ENCODE peak calls at places on chromosome 11, in nine cellular contexts. One of them, this sample, is unnamed.

GRCh38 chr11:123653405-123653996 is 923 bp downstream of the SCN3B start:
- DNase-seq in bronchial epithelial cell: no peak
- DNase-seq in AG09309: no peak
- DNase-seq in stomach: no peak
- DNase-seq in PC-3: peak
- DNase-seq in Panc1: no peak
- DNase-seq in fibroblast of mammary gland: no peak
- DNase-seq in neural crest cell: peak
- DNase-seq in HFFc6: no peak
- DNase-seq in this sample: peak

GRCh38 chr11:2933376-2934056 is 4.3 kb upstream of the PHLDA2 start:
- DNase-seq in Panc1: peak
- DNase-seq in bronchial epithelial cell: peak
- DNase-seq in fibroblast of mammary gland: peak
- DNase-seq in PC-3: peak
- DNase-seq in stomach: peak
- DNase-seq in neural crest cell: no peak
- DNase-seq in HFFc6: peak
- DNase-seq in AG09309: peak
- DNase-seq in this sample: peak

GRCh38 chr11:122724520-122724919 is 69.0 kb downstream of the UBASH3B start:
- DNase-seq in stomach: no peak
- DNase-seq in bronchial epithelial cell: no peak
- DNase-seq in PC-3: no peak
- DNase-seq in HFFc6: peak
- DNase-seq in neural crest cell: no peak
- DNase-seq in AG09309: no peak
- DNase-seq in fibroblast of mammary gland: no peak
- DNase-seq in Panc1: no peak
- DNase-seq in this sample: no peak

GRCh38 chr11:13304655-13305340 is 27.2 kb downstream of the BMAL1 start:
- DNase-seq in neural crest cell: no peak
- DNase-seq in AG09309: no peak
- DNase-seq in Panc1: no peak
- DNase-seq in PC-3: no peak
- DNase-seq in bronchial epithelial cell: no peak
- DNase-seq in stomach: no peak
- DNase-seq in HFFc6: no peak
- DNase-seq in fibroblast of mammary gland: no peak
- DNase-seq in this sample: no peak

GRCh38 chr11:22340803-22341581 is 2.8 kb downstream of the SLC17A6 start:
- DNase-seq in AG09309: no peak
- DNase-seq in neural crest cell: no peak
- DNase-seq in PC-3: no peak
- DNase-seq in bronchial epithelial cell: no peak
- DNase-seq in HFFc6: no peak
- DNase-seq in fibroblast of mammary gland: no peak
- DNase-seq in Panc1: no peak
- DNase-seq in stomach: no peak
- DNase-seq in this sample: no peak

GRCh38 chr11:36312593-36312990 is 16.5 kb downstream of the PRR5L start:
- DNase-seq in AG09309: peak
- DNase-seq in HFFc6: peak
- DNase-seq in PC-3: peak
- DNase-seq in bronchial epithelial cell: peak
- DNase-seq in fibroblast of mammary gland: peak
- DNase-seq in stomach: no peak
- DNase-seq in Panc1: no peak
- DNase-seq in neural crest cell: no peak
- DNase-seq in this sample: peak

GRCh38 chr11:23143031-23143430 is 282.8 kb upstream of the CCDC179 start:
- DNase-seq in neural crest cell: no peak
- DNase-seq in bronchial epithelial cell: no peak
- DNase-seq in PC-3: no peak
- DNase-seq in HFFc6: no peak
- DNase-seq in fibroblast of mammary gland: no peak
- DNase-seq in stomach: no peak
- DNase-seq in AG09309: no peak
- DNase-seq in Panc1: no peak
- DNase-seq in this sample: peak

GRCh38 chr11:61730222-61730994 is 22.0 kb upstream of the MYRF start:
- DNase-seq in Panc1: no peak
- DNase-seq in AG09309: no peak
- DNase-seq in HFFc6: peak
- DNase-seq in bronchial epithelial cell: peak
- DNase-seq in neural crest cell: no peak
- DNase-seq in PC-3: peak
- DNase-seq in fibroblast of mammary gland: no peak
- DNase-seq in stomach: no peak
- DNase-seq in this sample: no peak

GRCh38 chr11:131354251-131354701 is 16.1 kb upstream of the NTM start:
- DNase-seq in bronchial epithelial cell: no peak
- DNase-seq in AG09309: no peak
- DNase-seq in Panc1: no peak
- DNase-seq in stomach: no peak
- DNase-seq in fibroblast of mammary gland: peak
- DNase-seq in HFFc6: no peak
- DNase-seq in neural crest cell: peak
- DNase-seq in PC-3: no peak
- DNase-seq in this sample: peak

GRCh38 chr11:107998761-107999160 is 9.9 kb upstream of the CUL5 start:
- DNase-seq in Panc1: no peak
- DNase-seq in neural crest cell: no peak
- DNase-seq in HFFc6: no peak
- DNase-seq in bronchial epithelial cell: peak
- DNase-seq in stomach: no peak
- DNase-seq in PC-3: no peak
- DNase-seq in AG09309: no peak
- DNase-seq in fibroblast of mammary gland: no peak
- DNase-seq in this sample: no peak

GRCh38 chr11:96168623-96169022 is 174.4 kb downstream of the MAML2 start:
- DNase-seq in Panc1: no peak
- DNase-seq in neural crest cell: no peak
- DNase-seq in fibroblast of mammary gland: peak
- DNase-seq in stomach: no peak
- DNase-seq in AG09309: peak
- DNase-seq in HFFc6: peak
- DNase-seq in PC-3: peak
- DNase-seq in bronchial epithelial cell: peak
- DNase-seq in this sample: peak

GRCh38 chr11:69881467-69882269 is 62.5 kb upstream of the FGF3 start:
- DNase-seq in bronchial epithelial cell: no peak
- DNase-seq in neural crest cell: peak
- DNase-seq in Panc1: no peak
- DNase-seq in fibroblast of mammary gland: no peak
- DNase-seq in AG09309: no peak
- DNase-seq in HFFc6: no peak
- DNase-seq in stomach: no peak
- DNase-seq in PC-3: no peak
- DNase-seq in this sample: no peak

GRCh38 chr11:112318661-112319060 is 58.0 kb upstream of the PLET1 start:
- DNase-seq in PC-3: no peak
- DNase-seq in Panc1: no peak
- DNase-seq in bronchial epithelial cell: no peak
- DNase-seq in HFFc6: no peak
- DNase-seq in stomach: no peak
- DNase-seq in AG09309: no peak
- DNase-seq in fibroblast of mammary gland: no peak
- DNase-seq in neural crest cell: no peak
- DNase-seq in this sample: no peak

GRCh38 chr11:72519220-72519881 is 85.0 kb upstream of the CLPB start:
- DNase-seq in PC-3: no peak
- DNase-seq in fibroblast of mammary gland: no peak
- DNase-seq in HFFc6: no peak
- DNase-seq in neural crest cell: no peak
- DNase-seq in AG09309: no peak
- DNase-seq in stomach: no peak
- DNase-seq in bronchial epithelial cell: no peak
- DNase-seq in Panc1: no peak
- DNase-seq in this sample: no peak

GRCh38 chr11:60700689-60701508 is 1.5 kb downstream of the MS4A8 start:
- DNase-seq in Panc1: no peak
- DNase-seq in fibroblast of mammary gland: peak
- DNase-seq in neural crest cell: peak
- DNase-seq in HFFc6: no peak
- DNase-seq in AG09309: no peak
- DNase-seq in PC-3: peak
- DNase-seq in stomach: peak
- DNase-seq in bronchial epithelial cell: peak
- DNase-seq in this sample: no peak

GRCh38 chr11:134471341-134472187 is 59.5 kb upstream of the B3GAT1 start:
- DNase-seq in neural crest cell: no peak
- DNase-seq in stomach: no peak
- DNase-seq in fibroblast of mammary gland: no peak
- DNase-seq in AG09309: no peak
- DNase-seq in HFFc6: no peak
- DNase-seq in bronchial epithelial cell: no peak
- DNase-seq in PC-3: no peak
- DNase-seq in Panc1: no peak
- DNase-seq in this sample: no peak

GRCh38 chr11:76248210-76248609 is 41.9 kb upstream of the WNT11 start:
- DNase-seq in PC-3: peak
- DNase-seq in Panc1: no peak
- DNase-seq in AG09309: no peak
- DNase-seq in stomach: no peak
- DNase-seq in HFFc6: no peak
- DNase-seq in bronchial epithelial cell: peak
- DNase-seq in neural crest cell: no peak
- DNase-seq in fibroblast of mammary gland: peak
- DNase-seq in this sample: no peak

GRCh38 chr11:104965735-104966134 is 2.6 kb downstream of the CASP4 start:
- DNase-seq in AG09309: no peak
- DNase-seq in PC-3: peak
- DNase-seq in HFFc6: no peak
- DNase-seq in fibroblast of mammary gland: no peak
- DNase-seq in bronchial epithelial cell: peak
- DNase-seq in Panc1: no peak
- DNase-seq in neural crest cell: no peak
- DNase-seq in stomach: no peak
- DNase-seq in this sample: no peak

GRCh38 chr11:123357990-123358827 is 71.9 kb upstream of the GRAMD1B start:
- DNase-seq in stomach: no peak
- DNase-seq in PC-3: peak
- DNase-seq in HFFc6: no peak
- DNase-seq in fibroblast of mammary gland: peak
- DNase-seq in AG09309: peak
- DNase-seq in Panc1: no peak
- DNase-seq in bronchial epithelial cell: peak
- DNase-seq in neural crest cell: peak
- DNase-seq in this sample: peak

GRCh38 chr11:116852261-116853125 is 15.1 kb upstream of the APOA1 start:
- DNase-seq in neural crest cell: no peak
- DNase-seq in HFFc6: peak
- DNase-seq in fibroblast of mammary gland: peak
- DNase-seq in Panc1: no peak
- DNase-seq in AG09309: peak
- DNase-seq in PC-3: peak
- DNase-seq in bronchial epithelial cell: peak
- DNase-seq in stomach: no peak
- DNase-seq in this sample: peak

GRCh38 chr11:33280402-33280801 is 23.2 kb downstream of the HIPK3 start:
- DNase-seq in fibroblast of mammary gland: no peak
- DNase-seq in PC-3: no peak
- DNase-seq in neural crest cell: no peak
- DNase-seq in stomach: no peak
- DNase-seq in Panc1: no peak
- DNase-seq in HFFc6: no peak
- DNase-seq in AG09309: no peak
- DNase-seq in bronchial epithelial cell: no peak
- DNase-seq in this sample: no peak
- TF ChIP-seq CTCF in fibroblast of mammary gland: no peak
- TF ChIP-seq CTCF in PC-3: no peak
- TF ChIP-seq CTCF in neural crest cell: no peak
- TF ChIP-seq CTCF in stomach: no peak
- TF ChIP-seq CTCF in Panc1: no peak
- TF ChIP-seq CTCF in HFFc6: no peak
- TF ChIP-seq CTCF in AG09309: no peak
- TF ChIP-seq CTCF in bronchial epithelial cell: no peak
- TF ChIP-seq CTCF in this sample: no peak

GRCh38 chr11:83088965-83089364 is 17.3 kb upstream of the RAB30 start:
- DNase-seq in fibroblast of mammary gland: no peak
- DNase-seq in HFFc6: no peak
- DNase-seq in bronchial epithelial cell: no peak
- DNase-seq in AG09309: no peak
- DNase-seq in Panc1: no peak
- DNase-seq in stomach: no peak
- DNase-seq in PC-3: no peak
- DNase-seq in neural crest cell: no peak
- DNase-seq in this sample: no peak

GRCh38 chr11:83092488-83093384 is 21.0 kb upstream of the RAB30 start:
- DNase-seq in AG09309: no peak
- DNase-seq in Panc1: no peak
- DNase-seq in bronchial epithelial cell: peak
- DNase-seq in neural crest cell: no peak
- DNase-seq in PC-3: peak
- DNase-seq in stomach: peak
- DNase-seq in HFFc6: no peak
- DNase-seq in fibroblast of mammary gland: no peak
- DNase-seq in this sample: peak

GRCh38 chr11:83087035-83087434 is 15.3 kb upstream of the RAB30 start:
- DNase-seq in AG09309: no peak
- DNase-seq in bronchial epithelial cell: peak
- DNase-seq in stomach: no peak
- DNase-seq in HFFc6: no peak
- DNase-seq in PC-3: peak
- DNase-seq in neural crest cell: no peak
- DNase-seq in fibroblast of mammary gland: peak
- DNase-seq in Panc1: no peak
- DNase-seq in this sample: peak
- TF ChIP-seq CTCF in AG09309: peak
- TF ChIP-seq CTCF in bronchial epithelial cell: no peak
- TF ChIP-seq CTCF in stomach: peak
- TF ChIP-seq CTCF in HFFc6: peak
- TF ChIP-seq CTCF in PC-3: peak
- TF ChIP-seq CTCF in neural crest cell: peak
- TF ChIP-seq CTCF in fibroblast of mammary gland: peak
- TF ChIP-seq CTCF in Panc1: peak
- TF ChIP-seq CTCF in this sample: no peak

DNA sequence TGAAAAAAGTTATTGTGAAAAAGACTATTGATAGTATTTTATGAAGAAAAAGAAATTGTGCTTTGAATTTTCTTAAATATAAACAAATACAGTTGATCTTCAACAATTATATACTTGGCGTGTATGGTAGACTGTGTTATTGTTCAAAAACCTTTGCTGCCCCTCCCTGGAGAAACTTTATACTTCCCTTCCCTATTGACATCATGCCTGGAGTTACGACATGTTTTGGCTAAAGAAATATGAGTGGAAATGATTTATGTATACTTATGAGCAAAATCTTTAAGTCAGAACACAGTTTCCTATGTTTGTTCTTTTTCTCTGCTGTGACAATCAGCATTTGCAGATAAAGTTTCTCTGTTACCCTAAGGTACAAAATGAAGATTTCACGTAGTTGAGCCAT is 243.8 kb downstream of the TMEM135 start:
- DNase-seq in AG09309: peak
- DNase-seq in Panc1: no peak
- DNase-seq in bronchial epithelial cell: peak
- DNase-seq in fibroblast of mammary gland: peak
- DNase-seq in PC-3: peak
- DNase-seq in HFFc6: peak
- DNase-seq in stomach: no peak
- DNase-seq in neural crest cell: no peak
- DNase-seq in this sample: peak
- TF ChIP-seq CTCF in AG09309: peak
- TF ChIP-seq CTCF in Panc1: peak
- TF ChIP-seq CTCF in bronchial epithelial cell: peak
- TF ChIP-seq CTCF in fibroblast of mammary gland: peak
- TF ChIP-seq CTCF in PC-3: peak
- TF ChIP-seq CTCF in HFFc6: peak
- TF ChIP-seq CTCF in stomach: peak
- TF ChIP-seq CTCF in neural crest cell: no peak
- TF ChIP-seq CTCF in this sample: peak

GRCh38 chr11:114257621-114258558 is 38.3 kb upstream of the NNMT start:
- DNase-seq in AG09309: no peak
- DNase-seq in Panc1: no peak
- DNase-seq in fibroblast of mammary gland: peak
- DNase-seq in stomach: no peak
- DNase-seq in bronchial epithelial cell: peak
- DNase-seq in neural crest cell: peak
- DNase-seq in PC-3: no peak
- DNase-seq in HFFc6: no peak
- DNase-seq in this sample: peak
- TF ChIP-seq CTCF in AG09309: no peak
- TF ChIP-seq CTCF in Panc1: no peak
- TF ChIP-seq CTCF in fibroblast of mammary gland: peak
- TF ChIP-seq CTCF in stomach: no peak
- TF ChIP-seq CTCF in bronchial epithelial cell: peak
- TF ChIP-seq CTCF in neural crest cell: peak
- TF ChIP-seq CTCF in PC-3: peak
- TF ChIP-seq CTCF in HFFc6: peak
- TF ChIP-seq CTCF in this sample: peak